ENCODE peak calls at places on chromosome 4, in ten cellular contexts. U is hepatocyte; D is GM19239; M is pulmonary artery endothelial cell; G is KBM-7; J is HCT116; H is activated CD4-positive, alpha-beta memory T cell treated with anti-CD3 and anti-CD28 coated beads, Interleukin-2, amount 10 ng/mL, durations not matched to agents 7 days and 5 days; L is stimulated activated CD8-positive, alpha-beta memory T cell treated with anti-CD3 and anti-CD28 coated beads, Interleukin-2, amount 100 ng/mL, for 48 hours; T is activated naive CD4-positive, alpha-beta T cell treated with anti-CD3 and anti-CD28 coated beads for 36 hours; Y is fibroblast of lung. X is an unnamed sample.

GRCh38 chr4:3377557-3377956 is 64.2 kb upstream of the HGFAC start:
- DNase-seq in U (no peak), D (no peak), M (no peak), G (no peak), J (no peak), H (no peak), L (no peak), T (no peak), Y (no peak), X (no peak)

GRCh38 chr4:135739354-135739753 is 1537.8 kb upstream of the PABPC4L start:
- DNase-seq in U (no peak), D (no peak), M (no peak), G (no peak), J (no peak), H (no peak), L (no peak), T (no peak), Y (no peak), X (no peak)

GRCh38 chr4:169062861-169063197 is 52.8 kb upstream of the CBR4 start:
- DNase-seq in U (peak), D (no peak), M (no peak), G (no peak), J (no peak), H (no peak), L (no peak), T (no peak), Y (no peak), X (no peak)

GRCh38 chr4:138455097-138455496 is 212.9 kb upstream of the SLC7A11 start:
- DNase-seq in U (no peak), D (no peak), M (no peak), G (no peak), J (no peak), H (no peak), L (no peak), T (no peak), Y (no peak), X (no peak)

GRCh38 chr4:66972087-66972486 is 573.2 kb downstream of the CENPC start:
- DNase-seq in U (no peak), D (no peak), M (no peak), G (no peak), J (no peak), H (no peak), L (no peak), T (no peak), Y (no peak), X (no peak)

GRCh38 chr4:13542577-13543042 is 1.7 kb downstream of the NKX3-2 start:
- DNase-seq in U (no peak), D (no peak), M (no peak), G (no peak), J (no peak), H (no peak), L (no peak), T (no peak), Y (no peak), X (no peak)

GRCh38 chr4:38930696-38931095 is 63.1 kb downstream of the FAM114A1 start:
- DNase-seq in U (no peak), D (no peak), M (no peak), G (no peak), J (no peak), H (no peak), L (no peak), T (no peak), Y (no peak), X (no peak)

GRCh38 chr4:145840162-145840768 is 98.4 kb downstream of the ZNF827 start:
- DNase-seq in U (peak), D (no peak), M (peak), G (peak), J (peak), H (peak), L (no peak), T (peak), Y (peak), X (no peak)

GRCh38 chr4:107824367-107825071 is at the start of gene SGMS2:
- DNase-seq in U (peak), D (peak), M (peak), G (peak), J (peak), H (peak), L (peak), T (peak), Y (peak), X (peak)

GRCh38 chr4:169573889-169574288 is 38.5 kb downstream of the NEK1 start:
- DNase-seq in U (no peak), D (no peak), M (no peak), G (no peak), J (no peak), H (no peak), L (no peak), T (no peak), Y (no peak), X (no peak)

GRCh38 chr4:114263233-114263632 is 283.8 kb upstream of the ARSJ start:
- DNase-seq in U (no peak), D (no peak), M (no peak), G (no peak), J (no peak), H (no peak), L (no peak), T (no peak), Y (peak), X (no peak)

GRCh38 chr4:105632599-105632998 is 75.9 kb downstream of the INTS12 start:
- DNase-seq in U (no peak), D (no peak), M (no peak), G (no peak), J (no peak), H (no peak), L (no peak), T (no peak), Y (no peak), X (no peak)

GRCh38 chr4:109177411-109177810 is 125.0 kb downstream of the COL25A1 start:
- DNase-seq in U (no peak), D (no peak), M (no peak), G (no peak), J (no peak), H (no peak), L (no peak), T (no peak), Y (peak), X (no peak)

GRCh38 chr4:25903905-25904747 is 9.9 kb upstream of the SMIM20 start:
- DNase-seq in U (no peak), D (no peak), M (no peak), G (no peak), J (no peak), H (no peak), L (no peak), T (no peak), Y (no peak), X (no peak)

GRCh38 chr4:86451560-86452322 is 91.9 kb upstream of the MAPK10 start:
- DNase-seq in U (no peak), D (no peak), M (no peak), G (no peak), J (no peak), H (no peak), L (no peak), T (no peak), Y (peak), X (no peak)

GRCh38 chr4:156953951-156954350 is 17.6 kb downstream of the PDGFC start:
- DNase-seq in U (no peak), D (no peak), M (no peak), G (no peak), J (no peak), H (no peak), L (no peak), T (no peak), Y (no peak), X (no peak)

GRCh38 chr4:68951078-68951805 is at the start of gene UGT2A3:
- DNase-seq in U (peak), D (no peak), M (no peak), G (peak), J (no peak), H (no peak), L (no peak), T (no peak), Y (no peak), X (no peak)

GRCh38 chr4:5780831-5781480 is 70.0 kb downstream of the EVC start:
- DNase-seq in U (peak), D (no peak), M (no peak), G (no peak), J (no peak), H (peak), L (no peak), T (no peak), Y (peak), X (no peak)

GRCh38 chr4:118835896-118836762 is at the start of gene SEC24D:
- DNase-seq in U (peak), D (peak), M (peak), G (peak), J (peak), H (peak), L (peak), T (peak), Y (peak), X (peak)

GRCh38 chr4:59671037-59671436 is 1529.1 kb upstream of the ADGRL3 start:
- DNase-seq in U (no peak), D (no peak), M (no peak), G (no peak), J (no peak), H (no peak), L (no peak), T (no peak), Y (no peak), X (no peak)

GRCh38 chr4:47315346-47315745 is 148.2 kb downstream of the COMMD8 start:
- DNase-seq in U (no peak), D (no peak), M (no peak), G (no peak), J (no peak), H (no peak), L (no peak), T (no peak), Y (peak), X (no peak)

GRCh38 chr4:103996637-103997036 is 276.9 kb upstream of the TACR3 start:
- DNase-seq in U (peak), D (no peak), M (no peak), G (no peak), J (peak), H (no peak), L (no peak), T (no peak), Y (peak), X (no peak)

GRCh38 chr4:177480796-177481195 is 38.6 kb upstream of the AGA start:
- DNase-seq in U (no peak), D (no peak), M (no peak), G (no peak), J (no peak), H (no peak), L (no peak), T (no peak), Y (peak), X (no peak)

GRCh38 chr4:183014361-183015084 is 84.5 kb upstream of the WWC2 start:
- DNase-seq in U (no peak), D (no peak), M (no peak), G (no peak), J (no peak), H (no peak), L (no peak), T (no peak), Y (no peak), X (no peak)

GRCh38 chr4:173289351-173289725 is 44.8 kb downstream of the HMGB2 start:
- DNase-seq in U (peak), D (no peak), M (no peak), G (peak), J (no peak), H (no peak), L (no peak), T (no peak), Y (peak), X (no peak)

GRCh38 chr4:70954032-70954431 is 39.4 kb upstream of the DCK start:
- DNase-seq in U (no peak), D (no peak), M (no peak), G (no peak), J (no peak), H (no peak), L (no peak), T (no peak), Y (peak), X (no peak)

GRCh38 chr4:54101190-54102041 is 1.5 kb downstream of the GSX2 start:
- DNase-seq in U (no peak), D (no peak), M (no peak), G (peak), J (no peak), H (no peak), L (no peak), T (no peak), Y (no peak), X (no peak)

GRCh38 chr4:4541040-4541631 is 712 bp downstream of the STX18 start:
- DNase-seq in U (peak), D (peak), M (no peak), G (peak), J (no peak), H (peak), L (no peak), T (peak), Y (peak), X (peak)

GRCh38 chr4:86706923-86707597 is 112.9 kb downstream of the PTPN13 start:
- DNase-seq in U (no peak), D (no peak), M (no peak), G (no peak), J (no peak), H (no peak), L (no peak), T (no peak), Y (peak), X (no peak)

GRCh38 chr4:184911310-184911709 is 85.5 kb upstream of the ACSL1 start:
- DNase-seq in U (peak), D (no peak), M (no peak), G (no peak), J (peak), H (no peak), L (no peak), T (peak), Y (peak), X (no peak)

GRCh38 chr4:13268165-13268564 is 216.0 kb downstream of the RAB28 start:
- DNase-seq in U (no peak), D (no peak), M (no peak), G (no peak), J (no peak), H (no peak), L (no peak), T (no peak), Y (no peak), X (no peak)

GRCh38 chr4:186979966-186980745 is 256.5 kb upstream of the FAT1 start:
- DNase-seq in U (no peak), D (no peak), M (no peak), G (no peak), J (no peak), H (no peak), L (no peak), T (no peak), Y (peak), X (no peak)

GRCh38 chr4:153233761-153234371 is 29.6 kb downstream of the TRIM2 start:
- DNase-seq in U (peak), D (no peak), M (no peak), G (peak), J (peak), H (no peak), L (no peak), T (no peak), Y (peak), X (no peak)

GRCh38 chr4:16253127-16253960 is 27.1 kb upstream of the TAPT1 start:
- DNase-seq in U (no peak), D (no peak), M (no peak), G (no peak), J (no peak), H (no peak), L (no peak), T (no peak), Y (peak), X (no peak)

GRCh38 chr4:15690020-15690809 is 8.6 kb downstream of the FAM200B start:
- DNase-seq in U (peak), D (no peak), M (peak), G (no peak), J (peak), H (no peak), L (no peak), T (no peak), Y (peak), X (no peak)

GRCh38 chr4:7865533-7865932 is 74.1 kb downstream of the AFAP1 start:
- DNase-seq in U (no peak), D (no peak), M (no peak), G (no peak), J (no peak), H (no peak), L (no peak), T (no peak), Y (no peak), X (no peak)

GRCh38 chr4:38242822-38243384 is 282.7 kb downstream of the PTTG2 start:
- DNase-seq in U (no peak), D (no peak), M (no peak), G (no peak), J (no peak), H (peak), L (no peak), T (peak), Y (no peak), X (no peak)

GRCh38 chr4:3680656-3681055 is 85.5 kb upstream of the ADRA2C start:
- DNase-seq in U (no peak), D (no peak), M (no peak), G (no peak), J (no peak), H (no peak), L (no peak), T (no peak), Y (no peak), X (no peak)

GRCh38 chr4:6907658-6908191 is 1.9 kb upstream of the TBC1D14 start:
- DNase-seq in U (peak), D (no peak), M (no peak), G (no peak), J (peak), H (no peak), L (no peak), T (peak), Y (no peak), X (no peak)

X was measured in stimulated activated naive B cell treated with anti-CD40 and anti-IgM and Interleukin-4, amounts not matched to agents 10 μg/mL and 1 μg/mL and 100 μg/mL, for 72 hours.